ENCODE peak calls at places on chromosomes 1 and 21, in nine cellular contexts. K, M, W, T, I, Y, J, U and O are unnamed samples.

GRCh38 chr21:17195965-17196364 is 316.9 kb upstream of the CXADR start:
- DNase-seq in T (no peak), Y (no peak), I (no peak), M (no peak), K (no peak), U (no peak), W (no peak), J (no peak), O (no peak)

GRCh38 chr1:64425521-64425920 is 44.4 kb upstream of the CACHD1 start:
- DNase-seq in T (no peak), J (no peak), Y (no peak), I (no peak), K (no peak), M (no peak), U (no peak), W (no peak), O (no peak)

GRCh38 chr1:202016022-202016624 is 5.7 kb downstream of the ELF3 start:
- DNase-seq in J (no peak), M (peak), W (no peak), I (no peak), Y (peak), T (no peak), U (no peak), K (peak), O (no peak)

GRCh38 chr1:183636783-183637182 is 1.2 kb upstream of the ARPC5 start:
- DNase-seq in M (no peak), U (no peak), K (no peak), I (no peak), J (no peak), T (no peak), Y (no peak), W (no peak), O (no peak)

GRCh38 chr1:92307980-92308379 is 9.1 kb downstream of the RPAP2 start:
- DNase-seq in J (no peak), Y (no peak), K (no peak), U (no peak), M (no peak), W (no peak), T (no peak), I (no peak), O (no peak)

GRCh38 chr1:231748744-231749143 is 122.2 kb downstream of the DISC1 start:
- DNase-seq in J (no peak), W (no peak), M (no peak), I (no peak), Y (peak), U (no peak), T (no peak), K (peak), O (no peak)

GRCh38 chr21:28669331-28669730 is 323.3 kb downstream of the LTN1 start:
- DNase-seq in J (no peak), W (no peak), M (no peak), U (no peak), K (no peak), I (no peak), T (no peak), Y (no peak), O (no peak)

GRCh38 chr1:11456970-11457369 is 22.0 kb upstream of the DISP3 start:
- DNase-seq in M (no peak), J (no peak), Y (no peak), W (no peak), I (no peak), K (no peak), U (no peak), T (no peak), O (no peak)

GRCh38 chr1:147539122-147539575 is 2.2 kb upstream of the BCL9 start:
- DNase-seq in U (no peak), J (no peak), M (peak), W (no peak), T (peak), I (no peak), K (peak), Y (peak), O (no peak)

GRCh38 chr21:26790289-26790688 is 54.9 kb downstream of the ADAMTS1 start:
- DNase-seq in J (no peak), Y (no peak), I (no peak), T (no peak), W (no peak), K (no peak), U (no peak), M (no peak), O (no peak)

GRCh38 chr1:230919201-230919600 is 50.9 kb upstream of the C1orf198 start:
- DNase-seq in U (no peak), K (no peak), T (no peak), I (no peak), Y (no peak), W (no peak), J (no peak), M (no peak), O (no peak)

GRCh38 chr1:23101891-23102688 is 66.6 kb downstream of the LUZP1 start:
- DNase-seq in K (no peak), T (no peak), J (no peak), U (no peak), I (no peak), W (no peak), Y (peak), M (peak), O (no peak)

GRCh38 chr21:44496900-44497550 is 41.7 kb downstream of the LRRC3 start:
- DNase-seq in U (no peak), W (no peak), J (no peak), Y (no peak), T (no peak), K (no peak), M (no peak), I (no peak), O (no peak)

GRCh38 chr21:35843911-35844667 is 216.2 kb downstream of the SETD4 start:
- DNase-seq in I (no peak), J (no peak), K (no peak), T (no peak), Y (peak), U (no peak), M (peak), W (no peak), O (no peak)

GRCh38 chr1:168636642-168637111 is 60.3 kb downstream of the XCL1 start:
- DNase-seq in Y (peak), M (peak), W (peak), K (peak), I (no peak), U (no peak), T (no peak), J (no peak), O (no peak)

GRCh38 chr1:37726191-37726590 is 33.9 kb downstream of the CDCA8 start:
- DNase-seq in Y (no peak), U (no peak), J (no peak), M (no peak), K (no peak), T (no peak), I (no peak), W (no peak), O (no peak)

GRCh38 chr1:98327151-98327918 is 334.2 kb upstream of the SNX7 start:
- DNase-seq in W (no peak), K (peak), U (no peak), T (no peak), J (no peak), Y (peak), M (peak), I (no peak), O (no peak)

GRCh38 chr1:150233359-150234308 is 2.3 kb downstream of the ANP32E start:
- DNase-seq in W (no peak), J (no peak), K (no peak), T (peak), U (no peak), Y (peak), I (peak), M (no peak), O (peak)

GRCh38 chr1:230291731-230292620 is 134.2 kb downstream of the PGBD5 start:
- DNase-seq in Y (no peak), I (no peak), M (no peak), W (no peak), J (no peak), U (no peak), T (no peak), K (no peak), O (no peak)

GRCh38 chr1:55848906-55849305 is 633.7 kb upstream of the USP24 start:
- DNase-seq in U (no peak), K (peak), M (peak), W (no peak), T (no peak), J (peak), I (no peak), Y (peak), O (no peak)

GRCh38 chr1:1168156-1168450 is 5.6 kb upstream of the TTLL10 start:
- DNase-seq in T (no peak), U (no peak), W (no peak), M (no peak), J (no peak), Y (no peak), I (no peak), K (no peak), O (no peak)

GRCh38 chr21:26804895-26805609 is 40.2 kb downstream of the ADAMTS1 start:
- DNase-seq in T (no peak), I (no peak), J (no peak), U (no peak), K (no peak), W (no peak), M (peak), Y (peak), O (no peak)

GRCh38 chr1:162541619-162542141 is 19.8 kb upstream of the UAP1 start:
- DNase-seq in I (no peak), K (peak), T (no peak), W (peak), J (no peak), Y (peak), M (peak), U (no peak), O (no peak)

GRCh38 chr1:46183119-46183842 is 7.0 kb upstream of the P3R3URF start:
- DNase-seq in J (no peak), U (peak), M (peak), Y (peak), K (peak), W (peak), T (peak), I (no peak), O (no peak)

GRCh38 chr1:94926915-94927404 is at the start of gene CNN3:
- DNase-seq in T (peak), M (peak), J (peak), K (peak), W (peak), U (peak), I (peak), Y (peak), O (peak)

DNA sequence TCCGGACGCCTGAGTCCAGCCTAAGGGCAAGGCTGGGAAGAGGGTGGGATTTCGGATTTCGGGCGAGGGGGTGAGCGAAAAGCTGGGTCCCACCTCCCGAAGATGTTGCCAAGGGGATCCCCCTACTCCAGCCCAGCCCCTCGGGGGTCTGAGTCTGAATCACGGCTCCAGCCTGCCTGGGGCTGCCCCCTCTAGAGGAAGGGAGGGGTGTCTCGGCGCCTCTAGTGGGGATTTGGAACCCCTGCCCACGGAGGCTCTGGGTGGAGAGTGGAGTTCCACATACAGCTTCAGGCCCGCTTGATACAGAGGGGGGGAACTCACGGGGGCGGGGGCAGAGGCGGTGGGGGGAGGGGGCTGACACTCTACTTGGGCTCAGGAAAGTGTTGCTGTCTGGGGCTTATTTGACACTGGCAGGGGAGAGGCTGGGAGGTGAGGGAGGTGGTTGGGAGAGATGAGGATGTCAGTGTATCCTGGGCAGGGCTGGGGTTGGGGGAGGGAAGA is 686 bp downstream of the KIRREL1 start:
- DNase-seq in M (no peak), W (no peak), J (no peak), I (no peak), Y (no peak), U (peak), T (no peak), K (no peak), O (peak)
- TF ChIP-seq CTCF in M (peak), W (peak), J (no peak), I (no peak), Y (peak), U (no peak), T (no peak), K (peak), O (no peak)

DNA sequence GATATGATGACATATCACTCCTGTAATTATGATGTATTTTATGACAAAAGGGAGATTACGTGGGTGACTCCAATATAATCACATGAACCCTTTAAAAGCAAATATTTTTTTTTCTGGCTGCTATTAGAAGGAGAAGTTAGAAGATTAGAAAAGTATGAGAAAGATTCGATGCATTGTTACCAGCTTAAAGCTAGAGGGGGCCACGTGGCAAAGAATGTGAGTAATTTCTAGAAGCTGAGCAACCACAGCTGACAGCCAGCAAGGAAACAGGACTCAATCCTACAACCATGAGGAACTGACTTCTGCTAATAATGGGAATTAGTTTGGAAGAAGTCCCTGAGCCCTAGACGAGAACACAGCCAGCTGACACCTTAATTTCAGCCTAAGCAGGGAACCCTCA is 56.3 kb upstream of the C1orf87 start:
- DNase-seq in U (no peak), W (no peak), K (peak), Y (peak), J (no peak), T (no peak), M (peak), I (no peak), O (no peak)
- TF ChIP-seq CTCF in U (no peak), W (no peak), K (peak), Y (peak), J (no peak), T (no peak), M (peak), I (no peak), O (no peak)

GRCh38 chr1:43285269-43285986 is at the start of gene C1orf210:
- DNase-seq in U (peak), K (no peak), T (peak), I (no peak), J (no peak), W (no peak), M (no peak), Y (no peak), O (no peak)
- TF ChIP-seq CTCF in U (peak), K (peak), T (no peak), I (no peak), J (no peak), W (no peak), M (no peak), Y (no peak), O (no peak)

DNA sequence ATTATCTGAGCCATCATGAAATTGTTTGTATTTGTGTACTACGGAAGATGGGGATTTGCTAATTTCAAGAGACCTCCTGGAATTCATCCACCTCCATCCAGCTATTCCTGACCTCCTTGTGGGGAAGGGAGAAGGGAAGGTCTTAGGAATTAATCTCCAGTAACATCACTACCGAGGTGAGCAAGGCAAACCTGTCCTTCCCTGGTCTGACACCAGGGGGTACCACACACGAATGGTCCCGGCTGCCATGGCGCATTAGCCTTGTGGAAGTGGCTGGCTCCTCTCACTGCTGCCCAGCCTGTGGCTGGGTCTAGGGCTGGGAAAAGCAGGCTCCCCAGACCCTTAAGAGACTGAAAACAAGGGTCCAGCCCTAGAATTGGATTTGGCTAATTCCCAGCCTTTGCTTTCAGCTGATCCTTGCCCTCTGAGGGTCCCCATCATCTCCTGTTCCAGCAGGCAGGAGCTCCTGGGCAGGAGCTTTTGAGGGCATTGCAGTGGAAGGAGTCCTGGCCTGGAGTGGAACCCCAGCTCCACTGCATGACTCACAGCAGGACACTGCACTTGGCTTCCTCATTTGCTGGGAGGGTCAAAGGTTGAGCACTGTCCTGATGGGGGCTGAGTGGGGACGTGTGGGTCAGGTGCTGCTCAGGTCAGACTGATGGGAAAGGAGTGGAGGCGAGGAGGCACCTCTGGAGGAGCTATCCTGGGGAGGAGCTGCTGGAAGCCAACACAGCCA is 34.8 kb downstream of the RIMS3 start:
- DNase-seq in K (peak), W (no peak), I (peak), J (peak), U (no peak), M (peak), T (no peak), Y (peak), O (no peak)
- TF ChIP-seq CTCF in K (peak), W (peak), I (peak), J (peak), U (peak), M (peak), T (peak), Y (peak), O (peak)

DNA sequence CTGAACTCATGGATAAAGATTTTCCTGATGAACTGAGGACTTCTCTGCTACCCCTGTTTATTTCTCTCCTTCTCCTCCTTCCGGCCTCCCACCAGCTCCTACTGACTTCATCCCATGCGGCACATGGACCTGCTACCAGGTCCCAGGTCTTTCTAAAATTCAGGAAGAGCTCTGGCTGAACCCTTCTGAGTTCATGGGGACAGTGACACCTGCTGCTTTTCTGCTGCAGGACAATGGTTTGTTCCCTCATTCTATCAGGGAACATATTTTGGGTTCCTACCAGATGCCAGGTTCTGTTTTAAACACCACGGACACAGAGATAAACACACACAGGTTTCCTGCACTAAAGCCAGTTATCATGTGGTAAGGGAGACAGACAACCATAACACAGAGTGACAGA is 114.1 kb upstream of the RAB4A start:
- DNase-seq in M (no peak), K (peak), I (no peak), J (peak), Y (peak), T (no peak), U (no peak), W (no peak), O (no peak)
- TF ChIP-seq CTCF in M (peak), K (peak), I (peak), J (peak), Y (peak), T (peak), U (peak), W (peak), O (no peak)

DNA sequence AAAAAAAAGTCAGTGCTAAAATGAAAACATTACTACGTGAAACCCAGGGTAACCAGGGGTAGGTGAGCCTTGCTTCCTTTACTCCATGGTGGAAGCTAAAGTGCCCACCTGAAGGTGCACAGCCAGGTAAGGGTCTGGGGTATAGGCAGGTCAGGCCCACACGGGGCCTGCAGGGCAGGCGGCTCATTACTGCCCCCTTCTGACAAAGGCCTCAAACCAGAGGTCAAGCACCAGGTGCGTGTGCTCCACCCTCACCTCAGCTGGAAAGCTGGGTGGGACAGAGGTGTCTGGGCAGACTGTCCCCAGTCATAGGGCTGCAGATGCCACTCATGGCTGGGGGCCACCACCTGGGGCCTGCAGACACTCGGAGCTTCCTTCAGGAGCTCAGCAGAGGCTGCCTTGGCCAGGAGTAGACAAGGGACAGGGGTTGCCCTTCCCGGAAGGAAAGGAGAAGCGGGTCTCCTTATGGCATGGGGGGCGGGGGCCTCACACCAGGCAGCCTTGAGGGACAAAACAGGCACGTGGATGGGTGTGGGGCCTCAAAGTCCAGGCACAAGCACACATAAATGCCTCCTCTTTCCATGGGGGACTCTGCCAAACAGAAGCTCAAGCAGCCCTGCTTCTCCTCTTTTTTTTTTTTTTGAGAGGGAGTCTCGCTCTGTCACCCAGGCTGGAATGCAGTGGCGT is 36.2 kb downstream of the ACOT7 start:
- DNase-seq in U (no peak), J (no peak), Y (no peak), T (no peak), K (no peak), W (no peak), M (no peak), I (peak), O (no peak)
- TF ChIP-seq CTCF in U (no peak), J (peak), Y (no peak), T (no peak), K (peak), W (no peak), M (no peak), I (peak), O (no peak)

GRCh38 chr1:186330758-186331157 is 44.3 kb downstream of the TPR start:
- DNase-seq in U (no peak), K (peak), M (no peak), I (no peak), T (no peak), W (no peak), J (no peak), Y (no peak), O (no peak)

GRCh38 chr1:186323865-186324264 is 51.2 kb downstream of the TPR start:
- DNase-seq in T (no peak), U (no peak), K (no peak), I (no peak), M (no peak), Y (no peak), W (no peak), J (no peak), O (no peak)

GRCh38 chr1:186326009-186326408 is 49.0 kb downstream of the TPR start:
- DNase-seq in K (no peak), W (no peak), U (no peak), I (no peak), M (peak), J (no peak), T (no peak), Y (no peak), O (no peak)

GRCh38 chr1:186327331-186327730 is 47.7 kb downstream of the TPR start:
- DNase-seq in W (no peak), K (no peak), Y (no peak), T (no peak), J (no peak), M (no peak), U (no peak), I (no peak), O (no peak)

GRCh38 chr1:186325239-186325638 is 49.8 kb downstream of the TPR start:
- DNase-seq in Y (peak), M (peak), T (no peak), W (no peak), J (no peak), I (peak), U (no peak), K (peak), O (no peak)
- TF ChIP-seq CTCF in Y (peak), M (peak), T (no peak), W (no peak), J (no peak), I (peak), U (no peak), K (peak), O (no peak)